ENCODE peak calls at places on chromosomes 6 and 20, in eight cellular contexts. L, J, A, Y, T, X, I and K are unnamed samples.

GRCh38 chr20:62117658-62118057 is 4.6 kb upstream of the LSM14B start:
- DNase-seq in L (peak), J (no peak), A (no peak), Y (no peak), T (no peak), X (no peak), I (no peak), K (no peak)

GRCh38 chr6:7264686-7265384 is 48.2 kb downstream of the SSR1 start:
- DNase-seq in L (no peak), J (no peak), A (no peak), Y (no peak), T (no peak), X (no peak), I (no peak), K (no peak)

GRCh38 chr20:1818247-1818840 is 76.9 kb upstream of the SIRPA start:
- DNase-seq in L (no peak), J (no peak), A (no peak), Y (no peak), T (no peak), X (no peak), I (no peak), K (no peak)

GRCh38 chr6:9520417-9521151 is 894.3 kb downstream of the TFAP2A start:
- DNase-seq in L (no peak), J (peak), A (peak), Y (peak), T (no peak), X (peak), I (peak), K (peak)

GRCh38 chr6:151340206-151340978 is 51.0 kb downstream of the ZBTB2 start:
- DNase-seq in L (no peak), J (no peak), A (no peak), Y (no peak), T (no peak), X (no peak), I (no peak), K (no peak)

GRCh38 chr20:2708073-2708415 is 15.5 kb downstream of the EBF4 start:
- DNase-seq in L (no peak), J (no peak), A (no peak), Y (no peak), T (no peak), X (no peak), I (no peak), K (no peak)

GRCh38 chr6:37628611-37629320 is 68.9 kb downstream of the MDGA1 start:
- DNase-seq in L (no peak), J (no peak), A (no peak), Y (peak), T (no peak), X (peak), I (peak), K (peak)

GRCh38 chr20:59835448-59836395 is 97.7 kb downstream of the SYCP2 start:
- DNase-seq in L (peak), J (no peak), A (no peak), Y (peak), T (peak), X (peak), I (peak), K (peak)

GRCh38 chr6:14147891-14148290 is 30.3 kb downstream of the CD83 start:
- DNase-seq in L (no peak), J (no peak), A (no peak), Y (no peak), T (no peak), X (peak), I (no peak), K (no peak)

GRCh38 chr20:61543931-61544745 is 292.1 kb downstream of the CDH4 start:
- DNase-seq in L (no peak), J (no peak), A (no peak), Y (no peak), T (no peak), X (no peak), I (no peak), K (no peak)

GRCh38 chr6:14211596-14211961 is 94.0 kb downstream of the CD83 start:
- DNase-seq in L (peak), J (no peak), A (peak), Y (no peak), T (no peak), X (peak), I (peak), K (peak)

GRCh38 chr20:4912380-4913142 is 88.7 kb downstream of the SLC23A2 start:
- DNase-seq in L (no peak), J (no peak), A (peak), Y (no peak), T (no peak), X (no peak), I (no peak), K (no peak)

GRCh38 chr20:58690851-58691250 is 1.7 kb upstream of the NPEPL1 start:
- DNase-seq in L (no peak), J (no peak), A (peak), Y (no peak), T (no peak), X (peak), I (peak), K (peak)

GRCh38 chr6:111614833-111615582 is 9.3 kb upstream of the TRAF3IP2 start:
- DNase-seq in L (peak), J (peak), A (peak), Y (no peak), T (no peak), X (no peak), I (no peak), K (no peak)

GRCh38 chr6:109197061-109197460 is 101.8 kb downstream of the CEP57L1 start:
- DNase-seq in L (no peak), J (no peak), A (no peak), Y (no peak), T (no peak), X (no peak), I (no peak), K (no peak)

GRCh38 chr20:63580796-63581461 is 6.9 kb upstream of the HELZ2 start:
- DNase-seq in L (peak), J (peak), A (peak), Y (peak), T (peak), X (peak), I (peak), K (peak)

GRCh38 chr6:19301980-19302379 is 535.2 kb upstream of the ID4 start:
- DNase-seq in L (no peak), J (no peak), A (no peak), Y (peak), T (no peak), X (no peak), I (peak), K (peak)

GRCh38 chr6:4550227-4550597 is 226.0 kb upstream of the CDYL start:
- DNase-seq in L (no peak), J (no peak), A (no peak), Y (no peak), T (no peak), X (no peak), I (no peak), K (no peak)

GRCh38 chr6:43883698-43884659 is 114.0 kb downstream of the VEGFA start:
- DNase-seq in L (no peak), J (no peak), A (peak), Y (no peak), T (no peak), X (no peak), I (no peak), K (no peak)

GRCh38 chr6:3119040-3119723 is 671 bp downstream of the BPHL start:
- DNase-seq in L (no peak), J (no peak), A (no peak), Y (peak), T (no peak), X (peak), I (peak), K (peak)

GRCh38 chr6:111759836-111760785 is 113.1 kb downstream of the FYN start:
- DNase-seq in L (no peak), J (no peak), A (no peak), Y (peak), T (no peak), X (peak), I (peak), K (peak)

GRCh38 chr6:42819803-42820508 is 38.1 kb downstream of the BICRAL start:
- DNase-seq in L (no peak), J (no peak), A (peak), Y (no peak), T (no peak), X (peak), I (peak), K (peak)
- TF ChIP-seq CTCF in L (peak), J (no peak), A (peak), Y (peak), T (no peak), X (peak), I (peak), K (peak)

DNA sequence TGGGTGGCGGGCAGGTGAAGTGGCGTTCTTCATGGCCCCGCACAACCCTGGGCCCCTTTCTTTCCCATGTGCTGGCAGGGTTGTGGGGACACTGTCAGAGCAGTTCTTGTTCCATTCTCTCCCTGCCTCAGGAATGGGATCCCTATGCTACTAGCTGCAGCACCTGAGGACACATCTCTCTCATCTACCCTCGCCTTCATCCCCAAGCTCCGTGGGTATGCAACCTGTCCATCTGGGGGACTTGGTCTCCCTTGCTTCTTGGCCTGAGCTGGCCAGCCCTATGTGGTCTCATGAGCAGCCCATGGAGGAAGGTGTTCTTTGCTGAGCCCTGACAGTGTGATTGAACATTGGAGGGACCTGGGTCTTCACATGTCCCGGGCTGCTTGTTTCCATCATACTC is 24.2 kb downstream of the CST9L start:
- DNase-seq in L (no peak), J (no peak), A (no peak), Y (no peak), T (no peak), X (no peak), I (no peak), K (no peak)
- H3K4me3 ChIP-seq in L (no peak), J (no peak), A (no peak), Y (no peak), T (no peak), X (no peak), I (no peak), K (no peak)

GRCh38 chr6:136958168-136958567 is 36.1 kb downstream of the SLC35D3 start:
- DNase-seq in L (no peak), J (no peak), A (no peak), Y (no peak), T (no peak), X (no peak), I (no peak), K (no peak)

GRCh38 chr6:136959471-136959891 is 37.4 kb downstream of the SLC35D3 start:
- DNase-seq in L (peak), J (no peak), A (no peak), Y (no peak), T (no peak), X (no peak), I (no peak), K (no peak)

GRCh38 chr6:136956590-136957573 is 34.8 kb downstream of the SLC35D3 start:
- DNase-seq in L (no peak), J (no peak), A (no peak), Y (no peak), T (no peak), X (no peak), I (no peak), K (no peak)

GRCh38 chr6:136952714-136953260 is 30.7 kb downstream of the SLC35D3 start:
- DNase-seq in L (no peak), J (no peak), A (no peak), Y (no peak), T (no peak), X (no peak), I (no peak), K (no peak)

GRCh38 chr6:136955123-136955522 is 33.0 kb downstream of the SLC35D3 start:
- DNase-seq in L (no peak), J (no peak), A (no peak), Y (no peak), T (no peak), X (no peak), I (no peak), K (no peak)
- TF ChIP-seq CTCF in L (no peak), J (no peak), A (no peak), Y (no peak), T (no peak), X (no peak), I (no peak), K (no peak)

DNA sequence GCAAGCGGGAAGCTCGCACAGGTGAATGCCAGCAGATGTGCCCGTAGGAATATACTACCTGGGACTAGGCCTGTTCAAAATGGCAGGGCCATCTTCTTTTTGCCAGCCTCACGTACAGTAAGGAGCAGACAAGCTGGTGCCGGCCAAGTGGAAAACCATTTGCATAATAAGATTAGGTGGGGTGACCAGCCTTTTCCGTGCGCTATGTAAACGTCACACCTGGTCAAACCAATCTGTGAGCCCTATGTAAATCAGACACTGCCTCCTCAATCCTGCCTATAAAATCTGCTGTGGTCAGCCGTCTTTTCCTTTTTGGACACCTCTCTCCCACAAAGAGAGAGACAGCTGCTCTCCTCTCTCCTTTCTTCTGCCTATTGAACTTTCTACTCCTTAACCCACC is 60.8 kb upstream of the TMEM30A start:
- DNase-seq in L (no peak), J (no peak), A (no peak), Y (no peak), T (no peak), X (no peak), I (no peak), K (no peak)
- H3K4me3 ChIP-seq in L (no peak), J (no peak), A (no peak), Y (no peak), T (no peak), X (no peak), I (no peak), K (no peak)

GRCh38 chr6:63635165-63635562 is 438 bp upstream of the PHF3 start:
- DNase-seq in L (no peak), J (no peak), A (no peak), Y (no peak), T (no peak), X (no peak), I (no peak), K (peak)

GRCh38 chr6:63637865-63638445 is 2.4 kb downstream of the PHF3 start:
- DNase-seq in L (no peak), J (no peak), A (peak), Y (no peak), T (no peak), X (peak), I (no peak), K (peak)

GRCh38 chr6:63634630-63635029 is 972 bp upstream of the PHF3 start:
- DNase-seq in L (no peak), J (no peak), A (no peak), Y (peak), T (no peak), X (no peak), I (no peak), K (peak)

GRCh38 chr6:63636516-63636968 is 940 bp downstream of the PHF3 start:
- DNase-seq in L (peak), J (peak), A (no peak), Y (peak), T (no peak), X (peak), I (peak), K (peak)

GRCh38 chr6:63635563-63636515 is at the start of gene PHF3:
- DNase-seq in L (peak), J (peak), A (peak), Y (peak), T (peak), X (peak), I (peak), K (peak)
- TF ChIP-seq CTCF in L (no peak), J (no peak), A (no peak), Y (peak), T (peak), X (peak), I (peak), K (peak)

GRCh38 chr20:21510995-21511394 is 2.9 kb downstream of the NKX2-2 start:
- DNase-seq in L (no peak), J (no peak), A (no peak), Y (no peak), T (no peak), X (no peak), I (no peak), K (no peak)
- H3K4me3 ChIP-seq in L (peak), J (no peak), A (no peak), Y (no peak), T (peak), X (no peak), I (no peak), K (no peak)

DNA sequence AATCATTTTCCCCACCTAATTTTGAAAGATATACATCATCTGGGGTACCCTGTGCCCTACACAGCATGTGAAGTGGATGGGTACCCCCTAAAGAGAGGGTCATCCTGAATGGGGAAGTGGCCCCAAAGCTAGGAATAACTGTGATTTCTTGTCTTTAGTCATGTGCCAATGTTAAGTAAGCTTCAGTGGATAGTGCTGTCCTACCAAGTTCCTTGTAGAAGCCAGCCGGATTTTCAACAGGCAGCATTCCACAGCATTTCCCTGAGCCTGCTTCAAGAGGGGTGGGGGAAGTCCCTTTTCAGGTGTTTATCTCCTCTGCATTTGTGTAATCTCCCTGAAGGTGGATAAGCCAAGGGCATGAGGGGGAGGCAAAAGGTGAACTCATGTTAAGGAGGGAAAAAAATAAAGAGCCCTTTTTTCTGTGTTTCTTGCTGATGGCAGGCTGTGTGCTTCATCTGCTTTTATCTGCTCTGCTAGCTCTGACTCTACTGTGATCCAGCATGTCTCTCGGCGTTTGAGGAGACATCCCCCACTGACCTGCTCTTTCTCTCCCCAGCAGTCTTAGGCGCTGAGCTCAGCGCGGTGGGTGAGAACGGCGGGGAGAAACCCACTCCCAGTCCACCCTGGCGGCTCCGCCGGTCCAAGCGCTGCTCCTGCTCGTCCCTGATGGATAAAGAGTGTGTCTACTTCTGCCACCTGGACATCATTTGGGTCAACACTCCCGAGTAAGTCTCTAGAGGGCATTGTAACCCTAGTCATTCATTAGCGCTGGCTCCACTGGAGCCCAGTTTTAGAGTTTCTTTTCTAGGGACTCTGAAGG is 1.8 kb downstream of the EDN1 start:
- DNase-seq in L (peak), J (no peak), A (peak), Y (peak), T (no peak), X (peak), I (peak), K (peak)
- TF ChIP-seq CTCF in L (no peak), J (no peak), A (no peak), Y (peak), T (peak), X (peak), I (peak), K (peak)